ENCODE peak calls at places on chromosomes 13 and 19, in six cellular contexts. W is SK-N-SH, K is GM23248, T is MM.1S, M is Karpas-422, C is HCT116. L is an unnamed sample.
A peak's percentile ranks its signal among the peaks of the same experiment; 100 is the strongest.

GRCh38 chr19:10009269-10009665 is 1.0 kb downstream of the COL5A3 start:
- DNase-seq in T (no peak), C (no peak), W (peak; percentile 60), M (peak; percentile 65), K (peak; percentile 84), L (peak; percentile 27)

GRCh38 chr13:85379433-85379832 is 419.8 kb downstream of the SLITRK6 start:
- DNase-seq in T (peak; percentile 63), M (peak; percentile 90), W (no peak), C (no peak), K (no peak), L (no peak)

GRCh38 chr13:29572575-29572974 is 22.9 kb downstream of the SLC7A1 start:
- DNase-seq in T (no peak), W (no peak), M (no peak), C (no peak), K (no peak), L (no peak)

GRCh38 chr19:29370276-29370675 is 155.5 kb upstream of the VSTM2B start:
- DNase-seq in K (no peak), C (no peak), T (no peak), M (no peak), W (no peak), L (no peak)

GRCh38 chr13:110759710-110760109 is 46.2 kb downstream of the ING1 start:
- DNase-seq in M (no peak), K (peak; percentile 83), W (no peak), C (no peak), T (no peak), L (peak; percentile 42)

GRCh38 chr13:109509154-109509905 is 277.1 kb downstream of the IRS2 start:
- DNase-seq in C (no peak), K (peak; percentile 76), T (no peak), M (no peak), W (no peak), L (peak; percentile 38)

GRCh38 chr13:103255587-103256301 is 189.5 kb upstream of the SLC10A2 start:
- DNase-seq in W (no peak), K (no peak), M (no peak), T (no peak), C (no peak), L (peak; percentile 44)

GRCh38 chr13:112768795-112769411 is 79.1 kb downstream of the ATP11A start:
- DNase-seq in W (no peak), C (no peak), M (no peak), K (no peak), T (no peak), L (peak; percentile 39)

GRCh38 chr13:53198699-53199098 is 170.1 kb downstream of the OLFM4 start:
- DNase-seq in M (no peak), K (no peak), T (no peak), C (no peak), W (no peak), L (no peak)

GRCh38 chr13:97726664-97727235 is 226.7 kb upstream of the IPO5 start:
- DNase-seq in C (no peak), T (no peak), W (no peak), K (no peak), M (no peak), L (no peak)

GRCh38 chr13:106101201-106101600 is 434.3 kb downstream of the EFNB2 start:
- DNase-seq in M (no peak), C (no peak), T (no peak), K (no peak), W (no peak), L (peak; percentile 20)

GRCh38 chr19:10699650-10700335 is 1.4 kb upstream of the QTRT1 start:
- DNase-seq in C (peak; percentile 48), K (peak; percentile 65), M (peak; percentile 93), W (peak; percentile 55), T (peak; percentile 66), L (peak; percentile 85)

GRCh38 chr19:58305932-58306323 is 751 bp downstream of the ERVK3-1 start:
- DNase-seq in C (no peak), K (peak; percentile 22), T (peak; percentile 39), W (peak; percentile 38), M (no peak), L (no peak)

GRCh38 chr13:21324793-21325192 is 134.3 kb downstream of the ZDHHC20 start:
- DNase-seq in W (no peak), C (no peak), K (no peak), M (no peak), T (no peak), L (no peak)

GRCh38 chr13:80870186-80870585 is 529.3 kb upstream of the SPRY2 start:
- DNase-seq in C (no peak), W (no peak), T (no peak), K (no peak), M (no peak), L (no peak)

DNA sequence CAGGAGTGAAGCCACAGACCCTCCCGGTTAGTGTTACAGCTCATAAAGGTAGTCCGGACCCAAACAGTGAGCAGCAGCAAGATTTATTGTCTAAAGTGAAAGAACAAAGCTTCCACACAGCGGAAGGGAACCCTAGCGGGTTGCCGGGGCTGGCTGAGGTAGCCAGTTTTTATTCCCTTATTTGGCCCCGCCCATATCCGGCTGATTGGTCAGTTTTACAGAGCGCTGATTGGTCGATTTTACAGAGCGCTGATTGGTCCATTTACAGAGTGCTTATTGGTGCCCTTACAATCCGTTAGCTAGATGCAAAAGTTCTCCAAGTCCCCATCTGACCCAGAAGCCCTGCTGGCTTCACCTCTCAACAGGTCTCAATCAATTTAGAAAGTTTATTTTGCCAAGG is 126.0 kb upstream of the RFC3 start:
- DNase-seq in C (no peak), T (no peak), K (no peak), W (no peak), M (no peak), L (no peak)
- H3K9me2 ChIP-seq in C (no peaks in the 10 kb centered on the region), T (no peaks in the 10 kb centered on the region), K (no peaks in the 10 kb centered on the region), W (no peaks in the 10 kb centered on the region), M (no peaks in the 10 kb centered on the region), L (no peaks in the 10 kb centered on the region)

GRCh38 chr19:47723573-47723923 is 10.3 kb downstream of the EHD2 start:
- DNase-seq in T (no peak), W (no peak), M (peak; percentile 63), K (peak; percentile 88), C (no peak), L (peak; percentile 64)
- H3K9ac ChIP-seq in T (no peak overlapping the region), W (peak overlapping the region; percentile 63), M (no peak overlapping the region), K (peak overlapping the region; percentile 87), C (no peak overlapping the region), L (peak overlapping the region; percentile 56)

GRCh38 chr19:31874313-31874712 is 471.1 kb upstream of the ZNF507 start:
- DNase-seq in W (no peak), M (no peak), C (no peak), K (no peak), T (no peak), L (no peak)

GRCh38 chr19:31880283-31880682 is 465.1 kb upstream of the ZNF507 start:
- DNase-seq in C (no peak), T (no peak), K (no peak), W (no peak), M (no peak), L (no peak)

DNA sequence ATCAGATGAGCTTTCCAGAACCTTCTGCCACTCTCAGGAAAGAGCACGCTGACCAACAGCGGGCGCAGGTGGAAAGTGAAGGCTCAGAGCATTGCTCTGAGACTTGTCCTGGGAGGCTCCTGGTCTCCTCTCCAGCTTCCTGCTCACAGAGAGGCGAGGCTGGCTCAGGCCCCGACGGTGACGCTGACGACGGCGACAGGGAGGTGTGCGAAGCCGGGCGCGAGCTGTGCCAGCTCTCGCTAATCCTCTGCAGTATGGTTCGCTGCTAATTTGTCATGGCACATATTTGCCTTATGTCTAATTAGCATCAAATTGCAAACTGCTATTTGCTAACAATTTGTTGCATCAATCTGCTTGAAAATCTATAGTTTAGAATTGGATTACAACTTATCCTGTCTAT is 469.9 kb upstream of the ZNF507 start:
- DNase-seq in T (no peak), K (no peak), C (no peak), M (no peak), W (no peak), L (no peak)
- H3K27ac ChIP-seq in T (no peak overlapping the region), K (no peak overlapping the region), C (no peak overlapping the region), M (no peak overlapping the region), W (no peak overlapping the region), L (no peak overlapping the region)

DNA sequence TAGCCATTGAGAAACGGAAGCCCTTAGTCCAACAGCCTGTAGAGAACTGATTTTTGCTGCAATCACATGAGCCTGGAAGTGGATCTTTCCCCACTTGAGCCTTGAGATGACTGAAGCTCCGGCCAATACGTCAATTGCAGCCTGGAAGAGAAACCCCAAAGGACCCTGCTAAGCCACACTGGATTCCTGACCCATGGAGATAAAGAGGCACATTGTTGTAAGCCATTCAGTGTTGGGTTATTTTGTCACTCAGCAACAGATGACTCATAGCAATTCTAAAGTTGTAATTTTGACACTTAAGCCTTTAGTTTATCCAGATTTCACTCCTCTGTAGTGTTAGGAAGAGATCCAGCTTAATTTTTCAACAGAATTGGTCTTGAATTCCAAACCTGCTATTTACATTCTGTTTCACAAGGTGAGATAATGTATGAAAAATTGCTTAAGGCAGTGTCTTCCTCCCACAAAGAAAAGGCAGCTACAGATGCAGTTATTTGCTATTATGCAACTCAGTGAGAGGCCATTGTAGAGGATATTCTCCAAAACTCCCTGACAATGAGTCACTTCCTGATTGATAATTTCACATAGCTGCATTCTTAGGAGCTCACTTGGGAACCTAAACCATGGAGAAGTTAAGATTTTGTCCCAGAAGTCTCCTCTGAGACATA is 59.4 kb upstream of the TSHZ3 start:
- DNase-seq in M (no peak), T (no peak), C (no peak), W (no peak), K (peak; percentile 90), L (peak; percentile 36)
- H3K9me2 ChIP-seq in M (no peaks in the 10 kb centered on the region), T (no peaks in the 10 kb centered on the region), C (no peaks in the 10 kb centered on the region), W (no peaks in the 10 kb centered on the region), K (no peaks in the 10 kb centered on the region), L (no peaks in the 10 kb centered on the region)

GRCh38 chr19:47890865-47891621 is 4.9 kb upstream of the SULT2A1 start:
- DNase-seq in T (no peak), M (no peak), K (no peak), W (no peak), C (no peak), L (no peak)
- H3K9ac ChIP-seq in T (no peak overlapping the region), M (no peak overlapping the region), K (no peak overlapping the region), W (no peak overlapping the region), C (no peak overlapping the region), L (no peak overlapping the region)

GRCh38 chr13:74741732-74742131 is 607.5 kb upstream of the KLF12 start:
- DNase-seq in T (no peak), M (no peak), K (no peak), C (no peak), W (no peak), L (no peak)
- H3K27ac ChIP-seq in T (no peak overlapping the region), M (no peak overlapping the region), K (no peak overlapping the region), C (no peak overlapping the region), W (no peak overlapping the region), L (no peak overlapping the region)

DNA sequence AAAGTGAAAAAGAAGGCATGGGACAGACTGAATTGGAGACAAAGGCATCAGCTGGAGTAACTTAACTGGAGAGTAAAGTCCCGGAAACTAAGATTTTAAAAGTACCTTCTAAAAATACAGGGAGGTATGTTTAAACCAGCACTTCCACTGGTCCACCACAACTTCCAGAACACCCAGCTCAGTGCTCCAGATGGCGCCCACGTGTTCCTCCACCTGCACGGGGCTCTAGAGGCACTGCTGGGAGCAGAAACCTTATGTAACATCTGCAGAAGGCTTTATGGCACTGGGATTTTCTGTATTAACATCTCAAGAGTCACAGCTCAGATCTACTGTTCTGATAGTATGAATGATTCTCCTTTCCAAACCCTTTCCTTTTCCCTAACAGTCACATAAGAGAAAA is 252.1 kb downstream of the DCLK1 start:
- DNase-seq in M (no peak), C (no peak), T (peak; percentile 28), K (no peak), W (no peak), L (no peak)
- H3K9me2 ChIP-seq in M (no peaks in the 10 kb centered on the region), C (no peaks in the 10 kb centered on the region), T (no peaks in the 10 kb centered on the region), K (no peaks in the 10 kb centered on the region), W (no peaks in the 10 kb centered on the region), L (no peaks in the 10 kb centered on the region)

L was measured in PC-3.